ENCODE peak calls at places on chromosomes 13 and 19, in six cellular contexts. Q, X, G, C, R and S are unnamed samples.
A peak's percentile ranks its signal among the peaks of the same experiment; 100 is the strongest.

GRCh38 chr13:23146811-23147245 is 34.0 kb upstream of the SGCG start:
- DNase-seq in Q (no peak), X (no peak), G (no peak), C (no peak), R (no peak), S (peak; percentile 46)

GRCh38 chr13:96650301-96650886 is 343.9 kb downstream of the OXGR1 start:
- DNase-seq in Q (no peak), X (peak; percentile 12), G (no peak), C (no peak), R (no peak), S (no peak)

GRCh38 chr13:20001351-20001750 is 42.8 kb downstream of the ZMYM2 start:
- DNase-seq in Q (no peak), X (no peak), G (no peak), C (no peak), R (no peak), S (no peak)

GRCh38 chr19:37979547-37980082 is 72.6 kb downstream of the SIPA1L3 start:
- DNase-seq in Q (peak; percentile 60), X (peak; percentile 69), G (peak; percentile 28), C (no peak), R (no peak), S (no peak)

GRCh38 chr19:8826371-8826770 is 5.7 kb downstream of the ZNF558 start:
- DNase-seq in Q (no peak), X (no peak), G (no peak), C (no peak), R (no peak), S (no peak)

GRCh38 chr19:38653028-38653571 is 5.7 kb downstream of the ACTN4 start:
- DNase-seq in Q (peak; percentile 85), X (no peak), G (no peak), C (no peak), R (no peak), S (no peak)

GRCh38 chr13:99191900-99192399 is 8.7 kb upstream of the UBAC2 start:
- DNase-seq in Q (no peak), X (no peak), G (no peak), C (no peak), R (no peak), S (no peak)

GRCh38 chr19:2188708-2189385 is 25.1 kb downstream of the DOT1L start:
- DNase-seq in Q (no peak), X (no peak), G (no peak), C (no peak), R (no peak), S (no peak)

GRCh38 chr19:44356383-44357111 is at the start of gene ZNF112:
- DNase-seq in Q (peak; percentile 94), X (peak; percentile 11), G (peak; percentile 67), C (peak; percentile 79), R (peak; percentile 51), S (peak; percentile 68)

GRCh38 chr13:71274923-71275593 is 591.9 kb downstream of the DACH1 start:
- DNase-seq in Q (no peak), X (peak; percentile 32), G (no peak), C (no peak), R (no peak), S (no peak)

GRCh38 chr13:44629465-44630183 is 53.5 kb upstream of the TSC22D1 start:
- DNase-seq in Q (no peak), X (no peak), G (no peak), C (no peak), R (no peak), S (no peak)

GRCh38 chr13:78608705-78609463 is 5.5 kb upstream of the POU4F1 start:
- DNase-seq in Q (no peak), X (no peak), G (peak; percentile 60), C (no peak), R (no peak), S (no peak)

GRCh38 chr13:108984251-108984920 is 355.0 kb downstream of the MYO16 start:
- DNase-seq in Q (no peak), X (no peak), G (no peak), C (no peak), R (no peak), S (no peak)

GRCh38 chr19:46620716-46621115 is 4.2 kb downstream of the PTGIR start:
- DNase-seq in Q (no peak), X (no peak), G (peak; percentile 82), C (no peak), R (no peak), S (no peak)

GRCh38 chr13:30394798-30395191 is 27.5 kb upstream of the UBE2L5 start:
- DNase-seq in Q (no peak), X (peak; percentile 61), G (no peak), C (no peak), R (no peak), S (no peak)

GRCh38 chr13:24142886-24143285 is 17.6 kb upstream of the SPATA13 start:
- DNase-seq in Q (no peak), X (no peak), G (no peak), C (no peak), R (no peak), S (no peak)

GRCh38 chr13:29621401-29621800 is 25.9 kb upstream of the SLC7A1 start:
- DNase-seq in Q (no peak), X (no peak), G (no peak), C (no peak), R (no peak), S (no peak)

GRCh38 chr19:29758863-29759262 is 43.8 kb upstream of the C19orf12 start:
- DNase-seq in Q (no peak), X (no peak), G (no peak), C (no peak), R (no peak), S (no peak)

GRCh38 chr13:45872574-45872973 is 21.0 kb upstream of the SIAH3 start:
- DNase-seq in Q (no peak), X (no peak), G (peak; percentile 58), C (no peak), R (no peak), S (no peak)

GRCh38 chr13:112857914-112858490 is 111.0 kb upstream of the MCF2L start:
- DNase-seq in Q (no peak), X (no peak), G (no peak), C (no peak), R (no peak), S (no peak)

GRCh38 chr13:112867301-112867711 is 101.7 kb upstream of the MCF2L start:
- DNase-seq in Q (no peak), X (no peak), G (no peak), C (no peak), R (no peak), S (no peak)

GRCh38 chr13:112859817-112860190 is 109.2 kb upstream of the MCF2L start:
- DNase-seq in Q (no peak), X (no peak), G (peak; percentile 84), C (no peak), R (no peak), S (no peak)

GRCh38 chr13:112859128-112859816 is 109.7 kb upstream of the MCF2L start:
- DNase-seq in Q (no peak), X (no peak), G (no peak), C (no peak), R (no peak), S (no peak)

DNA sequence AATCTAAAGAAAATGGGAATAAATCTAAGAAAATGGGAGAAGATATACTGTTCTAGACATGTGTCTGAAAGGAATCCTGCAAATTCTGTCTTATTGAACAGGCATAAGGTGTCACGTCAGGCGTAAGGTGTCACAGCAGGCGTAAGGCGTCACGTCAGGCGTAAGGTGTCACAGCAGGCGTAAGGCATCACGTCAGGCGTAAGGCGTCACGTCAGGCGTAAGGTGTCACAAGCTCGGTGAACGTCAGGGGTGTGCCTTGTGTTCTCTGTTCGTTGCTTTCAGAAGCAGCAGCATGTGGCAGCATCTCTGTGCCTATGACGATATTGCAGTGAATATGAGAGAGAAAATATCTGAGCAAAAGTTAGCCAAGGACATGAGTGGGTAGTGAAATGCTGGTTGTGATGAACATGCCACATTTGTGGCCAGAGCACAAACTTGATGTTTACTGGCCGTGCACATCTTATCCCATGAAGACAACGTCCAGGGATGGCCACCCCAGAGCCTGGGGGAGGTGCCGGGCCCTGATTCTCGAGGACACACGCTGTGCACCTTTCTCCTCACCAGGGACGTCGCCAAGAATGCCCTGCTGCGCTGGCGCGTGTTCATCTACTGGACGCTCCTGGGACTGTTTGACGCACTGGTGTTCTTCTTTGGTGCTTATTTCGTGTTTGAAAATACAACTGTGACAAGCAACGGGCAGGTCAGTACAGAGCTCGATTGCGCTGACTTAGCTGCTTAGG is 107.0 kb upstream of the MCF2L start:
- DNase-seq in Q (no peak), X (no peak), G (no peak), C (no peak), R (no peak), S (no peak)
- TF ChIP-seq GABPA in Q (no peak), X (no peak), G (no peak), C (no peak), R (no peak), S (no peak)

DNA sequence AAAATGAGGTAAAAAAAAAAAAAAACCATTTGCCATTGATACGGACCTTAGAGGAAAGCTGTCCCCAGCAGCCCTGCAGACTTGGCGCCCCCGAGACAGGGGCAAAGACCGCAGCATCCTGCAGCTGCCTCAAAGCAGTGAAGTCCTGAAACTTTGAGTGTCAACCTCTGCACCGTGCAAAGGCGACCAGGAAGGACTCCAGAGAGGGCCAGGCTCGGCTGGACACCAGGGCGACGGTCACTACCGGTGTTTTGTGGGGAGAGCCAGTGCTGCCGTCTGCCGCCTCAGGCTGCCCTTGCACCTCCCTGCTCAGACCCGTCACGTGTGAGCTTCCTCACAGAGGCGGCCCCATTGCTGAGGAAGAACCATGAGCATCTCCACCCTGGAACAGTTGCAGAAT is 146.7 kb upstream of the SPACA7 start:
- DNase-seq in Q (no peak), X (no peak), G (no peak), C (no peak), R (no peak), S (no peak)
- TF ChIP-seq GABPA in Q (no peak), X (no peak), G (no peak), C (no peak), R (no peak), S (no peak)

DNA sequence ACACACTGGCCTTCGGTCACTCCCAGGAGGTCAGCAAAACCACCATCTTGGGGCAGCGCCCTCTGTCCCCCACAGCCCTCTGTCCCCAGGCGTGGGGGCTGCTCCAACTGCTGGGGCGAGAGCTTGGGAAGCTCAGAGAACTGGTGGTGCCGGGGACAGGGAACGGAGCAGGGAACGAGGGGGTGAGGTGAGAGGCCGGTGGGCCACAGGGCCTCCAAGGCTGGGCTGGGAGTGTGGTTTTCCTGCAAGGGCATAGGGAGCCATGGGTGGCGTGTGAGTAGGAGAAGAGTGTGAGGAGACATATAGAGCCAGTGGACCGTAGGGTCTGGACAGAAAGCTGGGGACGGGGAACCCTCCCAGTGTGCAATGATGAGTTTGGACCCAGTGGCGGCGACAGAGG is 34.1 kb downstream of the F2RL3 start:
- DNase-seq in Q (no peak), X (no peak), G (no peak), C (no peak), R (no peak), S (no peak)
- TF ChIP-seq GABPA in Q (no peak), X (no peak), G (no peak), C (no peak), R (no peak), S (no peak)

GRCh38 chr13:59352600-59352999 is 811.1 kb downstream of the DIAPH3 start:
- DNase-seq in Q (peak; percentile 55), X (no peak), G (no peak), C (no peak), R (no peak), S (no peak)

GRCh38 chr13:59358014-59358413 is 805.7 kb downstream of the DIAPH3 start:
- DNase-seq in Q (no peak), X (no peak), G (no peak), C (no peak), R (no peak), S (peak; percentile 52)

GRCh38 chr13:59360108-59360507 is 803.6 kb downstream of the DIAPH3 start:
- DNase-seq in Q (no peak), X (no peak), G (no peak), C (no peak), R (no peak), S (peak; percentile 2)

GRCh38 chr13:59354665-59355064 is 809.1 kb downstream of the DIAPH3 start:
- DNase-seq in Q (no peak), X (no peak), G (no peak), C (no peak), R (no peak), S (peak; percentile 19)

GRCh38 chr13:59356607-59357006 is 807.1 kb downstream of the DIAPH3 start:
- DNase-seq in Q (no peak), X (no peak), G (no peak), C (no peak), R (no peak), S (no peak)
- TF ChIP-seq GABPA in Q (no peak), X (no peak), G (no peak), C (no peak), R (no peak), S (no peak)